ENCODE peak calls at places on chromosomes 16 and 17, in seven cellular contexts. C, U, T, G, N, X and I are unnamed samples.

GRCh38 chr17:6104956-6105355 is 34.8 kb downstream of the WSCD1 start:
- DNase-seq in U (no peak), C (no peak), T (no peak), G (no peak), N (no peak), X (no peak), I (no peak)

GRCh38 chr17:20225162-20226115 is 216.3 kb downstream of the SPECC1 start:
- DNase-seq in G (no peak), T (no peak), C (no peak), U (no peak), N (no peak), X (no peak), I (no peak)

GRCh38 chr17:77144227-77144626 is 3.5 kb downstream of the SEC14L1 start:
- DNase-seq in G (no peak), C (no peak), T (no peak), U (no peak), X (no peak), N (no peak), I (no peak)

GRCh38 chr17:59493867-59494266 is 71.5 kb upstream of the DHX40 start:
- DNase-seq in N (no peak), T (no peak), G (no peak), U (no peak), X (no peak), C (no peak), I (no peak)

GRCh38 chr17:47719411-47720152 is 13.5 kb upstream of the TBX21 start:
- DNase-seq in N (no peak), T (peak; percentile 34), C (no peak), X (no peak), G (no peak), U (no peak), I (no peak)

GRCh38 chr17:5540321-5540720 is 44.0 kb downstream of the NLRP1 start:
- DNase-seq in G (no peak), X (no peak), N (no peak), T (no peak), U (no peak), C (no peak), I (no peak)

GRCh38 chr16:80971814-80972213 is 34.9 kb downstream of the CMC2 start:
- DNase-seq in G (no peak), X (no peak), U (no peak), T (no peak), N (no peak), C (no peak), I (no peak)

GRCh38 chr17:81092518-81093095 is 57.7 kb downstream of the BAIAP2 start:
- DNase-seq in G (no peak), T (no peak), N (peak; percentile 47), U (no peak), X (no peak), C (no peak), I (no peak)

GRCh38 chr17:63094636-63095035 is 128.6 kb downstream of the TANC2 start:
- DNase-seq in U (no peak), G (no peak), C (no peak), T (no peak), X (no peak), N (no peak), I (no peak)

GRCh38 chr17:67639997-67640396 is 77.7 kb upstream of the NOL11 start:
- DNase-seq in N (no peak), X (no peak), G (no peak), T (no peak), C (no peak), U (no peak), I (no peak)

GRCh38 chr16:12186774-12187335 is 210.3 kb downstream of the SNX29 start:
- DNase-seq in U (no peak), C (no peak), T (no peak), X (no peak), N (no peak), G (no peak), I (no peak)

GRCh38 chr17:17783121-17783824 is 53.5 kb downstream of the SREBF1 start:
- DNase-seq in X (peak; percentile 98), T (no peak), U (peak; percentile 76), N (peak; percentile 88), G (no peak), C (peak; percentile 85), I (peak; percentile 71)

GRCh38 chr16:75222271-75222783 is 3.5 kb downstream of the CTRB1 start:
- DNase-seq in U (peak; percentile 49), T (no peak), C (no peak), X (no peak), N (no peak), G (no peak), I (no peak)

GRCh38 chr17:78241277-78242023 is 10.0 kb downstream of the TMEM235 start:
- DNase-seq in N (no peak), X (peak; percentile 94), C (no peak), G (no peak), U (no peak), T (no peak), I (no peak)

GRCh38 chr16:4936991-4937781 is at the start of gene PPL:
- DNase-seq in N (peak; percentile 97), U (peak; percentile 75), X (no peak), G (peak; percentile 61), T (no peak), C (peak; percentile 80), I (no peak)

GRCh38 chr16:85870159-85870558 is 28.8 kb upstream of the IRF8 start:
- DNase-seq in X (no peak), N (no peak), C (no peak), T (no peak), G (peak; percentile 43), U (no peak), I (no peak)

GRCh38 chr16:57406881-57407280 is 2.3 kb downstream of the CCL17 start:
- DNase-seq in G (no peak), N (no peak), C (no peak), T (no peak), X (no peak), U (no peak), I (no peak)

GRCh38 chr17:58986005-58986404 is 120.7 kb downstream of the TRIM37 start:
- DNase-seq in T (no peak), U (no peak), X (no peak), N (no peak), C (no peak), G (no peak), I (no peak)

DNA sequence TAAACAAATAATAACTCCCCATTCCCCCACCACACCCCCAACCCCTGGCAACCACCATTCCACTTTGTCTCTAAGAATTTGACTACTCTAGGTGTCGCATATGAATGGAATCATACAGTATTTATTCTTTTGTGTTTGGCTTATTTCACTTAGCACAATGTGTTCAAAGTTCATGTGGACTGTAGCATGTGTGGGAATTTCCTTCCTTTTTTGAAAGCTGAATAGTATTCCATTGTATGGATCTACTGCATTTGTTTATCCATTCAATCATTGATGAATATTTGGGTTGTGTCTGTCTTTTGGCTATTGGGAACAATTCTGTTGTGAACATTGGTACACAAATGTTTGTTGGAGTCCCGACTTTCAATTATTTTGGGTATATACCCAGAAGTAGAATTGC is 3.3 kb upstream of the ACSF2 start:
- DNase-seq in X (no peak), U (no peak), T (no peak), C (no peak), G (no peak), N (no peak), I (no peak)
- H3K4me1 ChIP-seq in X (peaks cover 46% of the 10 kb centered on the region), U (no peaks in the 10 kb centered on the region), T (peaks cover 69% of the 10 kb centered on the region), C (peaks cover 66% of the 10 kb centered on the region), G (peaks cover 8% of the 10 kb centered on the region), N (peaks cover 34% of the 10 kb centered on the region), I (peaks cover 38% of the 10 kb centered on the region)

GRCh38 chr16:15444264-15444663 is 9.9 kb downstream of the BMERB1 start:
- DNase-seq in C (no peak), T (no peak), U (no peak), G (no peak), X (no peak), N (no peak), I (no peak)
- H3K27ac ChIP-seq in C (no peak overlapping the region), T (no peak overlapping the region), U (no peak overlapping the region), G (no peak overlapping the region), X (no peak overlapping the region), N (no peak overlapping the region), I (no peak overlapping the region)

GRCh38 chr16:14378684-14379467 is 251.2 kb downstream of the PARN start:
- DNase-seq in U (no peak), N (no peak), X (no peak), C (no peak), G (no peak), T (no peak), I (no peak)
- H3K4me3 ChIP-seq in U (no peak overlapping the region), N (no peak overlapping the region), X (no peak overlapping the region), C (no peak overlapping the region), G (no peak overlapping the region), T (no peak overlapping the region), I (no peak overlapping the region)

GRCh38 chr17:29640981-29641642 is 18.4 kb upstream of the CORO6 start:
- DNase-seq in N (no peak), G (no peak), T (no peak), C (no peak), U (no peak), X (no peak), I (no peak)
- H3K4me1 ChIP-seq in N (peaks cover 9% of the 10 kb centered on the region), G (peaks cover 31% of the 10 kb centered on the region), T (no peaks in the 10 kb centered on the region), C (peaks cover 73% of the 10 kb centered on the region), U (peaks cover 6% of the 10 kb centered on the region), X (peaks cover 8% of the 10 kb centered on the region), I (no peaks in the 10 kb centered on the region)

DNA sequence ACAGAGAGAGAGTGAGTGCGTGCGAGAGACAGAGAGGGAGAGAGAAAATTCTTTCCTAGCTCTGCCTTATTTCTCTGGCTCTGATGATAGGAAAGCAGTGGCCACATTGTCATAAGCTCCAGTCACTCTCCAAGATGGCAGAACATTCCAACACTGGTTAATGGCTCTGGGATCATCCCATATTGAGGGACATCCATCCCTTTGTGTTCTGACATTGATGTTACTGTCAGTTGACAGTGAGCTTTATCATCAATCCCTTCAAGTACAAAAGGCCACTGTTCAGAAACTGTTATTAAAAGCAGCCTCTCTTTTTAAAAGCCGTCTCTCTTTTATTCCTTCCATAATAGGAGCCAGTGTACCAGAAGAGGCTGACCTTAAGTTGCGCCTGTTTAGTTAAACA is 1084.9 kb upstream of the RBFOX1 start:
- DNase-seq in T (no peak), U (no peak), N (no peak), C (no peak), G (no peak), X (no peak), I (no peak)
- H3K27ac ChIP-seq in T (no peak overlapping the region), U (no peak overlapping the region), N (no peak overlapping the region), C (no peak overlapping the region), G (no peak overlapping the region), X (no peak overlapping the region), I (no peak overlapping the region)

GRCh38 chr16:30377050-30377811 is 2.6 kb downstream of the MYL11 start:
- DNase-seq in T (no peak), G (no peak), X (no peak), U (no peak), C (no peak), N (no peak), I (no peak)
- H3K4me3 ChIP-seq in T (peak overlapping the region; percentile 51), G (peak overlapping the region; percentile 70), X (peak overlapping the region; percentile 77), U (peak overlapping the region; percentile 88), C (peak overlapping the region; percentile 66), N (peak overlapping the region; percentile 68), I (peak overlapping the region; percentile 48)